ENCODE peak calls at places on chromosomes 6 and 20, in four cellular contexts. C, K, Q and N are unnamed samples.

GRCh38 chr20:53935353-53936084 is 134.9 kb downstream of the BCAS1 start:
- DNase-seq in C (no peak), Q (no peak), K (no peak), N (no peak)

GRCh38 chr6:15421945-15422733 is 176.3 kb downstream of the JARID2 start:
- DNase-seq in C (no peak), Q (no peak), K (no peak), N (no peak)

GRCh38 chr6:25439368-25439767 is 160.2 kb downstream of the CARMIL1 start:
- DNase-seq in Q (no peak), K (no peak), C (no peak), N (no peak)

GRCh38 chr6:130293800-130294199 is 71.0 kb upstream of the SAMD3 start:
- DNase-seq in Q (peak), K (no peak), C (peak), N (peak)

GRCh38 chr6:2626381-2626780 is 124.3 kb downstream of the MYLK4 start:
- DNase-seq in K (no peak), Q (no peak), C (peak), N (no peak)

GRCh38 chr6:30075987-30076311 is 380 bp upstream of the RNF39 start:
- DNase-seq in C (no peak), Q (no peak), K (no peak), N (no peak)

GRCh38 chr6:112038268-112038667 is 15.6 kb upstream of the CCN6 start:
- DNase-seq in Q (no peak), C (no peak), K (no peak), N (peak)

GRCh38 chr6:12458558-12458957 is 168.4 kb downstream of the EDN1 start:
- DNase-seq in Q (no peak), C (no peak), K (no peak), N (peak)

GRCh38 chr20:3316131-3316530 is 77.1 kb upstream of the SLC4A11 start:
- DNase-seq in K (no peak), C (no peak), Q (no peak), N (no peak)

GRCh38 chr6:67433124-67433523 is 1202.0 kb upstream of the ADGRB3 start:
- DNase-seq in K (no peak), Q (no peak), C (no peak), N (no peak)

GRCh38 chr20:50221501-50222323 is 31.1 kb downstream of the CEBPB start:
- DNase-seq in C (peak), Q (no peak), K (peak), N (peak)

GRCh38 chr20:60009826-60010616 is 51.8 kb downstream of the CDH26 start:
- DNase-seq in K (no peak), C (no peak), Q (no peak), N (no peak)

GRCh38 chr6:14092861-14093789 is 24.4 kb upstream of the CD83 start:
- DNase-seq in K (no peak), C (no peak), Q (no peak), N (no peak)